ENCODE peak calls at places on chromosome 11, in ten cellular contexts. T is AG09319; F is globus pallidus; C is GM23338; U is germinal center; V is stimulated activated CD8-positive, alpha-beta memory T cell treated with anti-CD3 and anti-CD28 coated beads, Interleukin-2, amount 100 ng/mL, for 48 hours; G is stimulated activated CD4-positive, alpha-beta T cell treated with anti-CD3 and anti-CD28 coated beads, Interleukin-15, amount 100 ng/mL, for 1 hour; M is GM18507; W is NCI-H187 treated with DMSO at 0.1 percent for 48 hours; A is nephron progenitor cell. X is an unnamed sample.
A peak's percentile ranks its signal among the peaks of the same experiment; 100 is the strongest.

GRCh38 chr11:60831143-60831500 is 10.8 kb upstream of the CCDC86 start:
- DNase-seq in U (peak; percentile 81), T (peak; percentile 45), G (peak; percentile 73), V (peak; percentile 71), W (peak; percentile 6), M (peak; percentile 62), F (peak; percentile 75), C (peak; percentile 86), A (peak; percentile 80), X (peak; percentile 84)

GRCh38 chr11:62130498-62131464 is 7.0 kb downstream of the INCENP start:
- DNase-seq in U (no peak), A (no peak), C (peak; percentile 16), G (no peak), W (no peak), F (no peak), V (no peak), M (no peak), T (no peak), X (no peak)

GRCh38 chr11:109998921-109999320 is 94.3 kb upstream of the ZC3H12C start:
- DNase-seq in G (no peak), C (no peak), W (no peak), M (no peak), V (no peak), T (no peak), A (no peak), F (peak; percentile 62), U (no peak), X (no peak)

GRCh38 chr11:103619480-103619879 is 417.0 kb upstream of the DDI1 start:
- DNase-seq in U (peak; percentile 34), W (peak; percentile 11), C (no peak), T (no peak), A (no peak), F (no peak), G (no peak), V (no peak), M (no peak), X (no peak)

GRCh38 chr11:945986-946385 is 20.3 kb downstream of the AP2A2 start:
- DNase-seq in G (no peak), C (peak; percentile 91), F (no peak), M (no peak), W (no peak), T (no peak), A (peak; percentile 42), V (no peak), U (no peak), X (no peak)

GRCh38 chr11:127737499-127737898 is 736.9 kb upstream of the KIRREL3 start:
- DNase-seq in M (no peak), V (no peak), U (no peak), W (no peak), A (no peak), C (no peak), G (no peak), T (no peak), F (no peak), X (no peak)

GRCh38 chr11:304915-305833 is 2.4 kb upstream of the IFITM2 start:
- DNase-seq in F (no peak), C (peak; percentile 94), W (no peak), U (peak; percentile 70), V (no peak), A (peak; percentile 54), T (peak; percentile 67), M (no peak), G (no peak), X (no peak)

GRCh38 chr11:57781529-57781943 is 19.9 kb downstream of the CTNND1 start:
- DNase-seq in G (no peak), M (no peak), U (no peak), C (peak; percentile 92), A (no peak), F (no peak), V (no peak), T (no peak), W (no peak), X (no peak)

GRCh38 chr11:75633409-75634011 is 35.3 kb downstream of the MAP6 start:
- DNase-seq in T (no peak), W (no peak), G (no peak), C (peak; percentile 11), F (no peak), V (no peak), U (no peak), M (no peak), A (no peak), X (no peak)

GRCh38 chr11:134485316-134485715 is 73.3 kb upstream of the B3GAT1 start:
- DNase-seq in F (no peak), W (no peak), T (no peak), C (no peak), A (no peak), V (no peak), G (no peak), U (no peak), M (no peak), X (peak; percentile 26)

GRCh38 chr11:135074397-135074998 is 662.5 kb upstream of the B3GAT1 start:
- DNase-seq in M (no peak), W (peak; percentile 27), V (no peak), U (no peak), A (no peak), F (no peak), C (peak; percentile 38), G (no peak), T (no peak), X (no peak)

GRCh38 chr11:13826505-13827278 is 135.8 kb upstream of the SPON1 start:
- DNase-seq in T (no peak), C (no peak), F (no peak), G (no peak), A (no peak), W (no peak), V (no peak), U (no peak), M (no peak), X (no peak)

GRCh38 chr11:27453701-27454100 is 18.9 kb downstream of the LGR4 start:
- DNase-seq in W (no peak), G (no peak), F (no peak), V (no peak), U (no peak), C (no peak), T (no peak), A (no peak), M (no peak), X (no peak)